ENCODE peak calls at places on chromosomes 16 and 17, in seven cellular contexts. P, X, W, E, S, F and Z are unnamed samples.

GRCh38 chr17:6442775-6443174 is 1.5 kb upstream of the PIMREG start:
- DNase-seq in E (no peak), P (no peak), F (no peak), X (no peak), S (no peak), W (no peak), Z (peak)

GRCh38 chr16:84836234-84836647 is 16.5 kb downstream of the CRISPLD2 start:
- DNase-seq in S (no peak), W (no peak), E (peak), F (peak), P (peak), X (peak), Z (peak)

GRCh38 chr16:30065943-30066881 is 652 bp downstream of the ALDOA start:
- DNase-seq in P (no peak), E (peak), F (no peak), W (peak), S (no peak), X (peak), Z (no peak)

GRCh38 chr16:3673201-3673600 is 18.7 kb downstream of the DNASE1 start:
- DNase-seq in E (no peak), S (no peak), W (no peak), F (no peak), X (no peak), P (no peak), Z (peak)

GRCh38 chr16:57475711-57476339 is 10.5 kb downstream of the DOK4 start:
- DNase-seq in F (no peak), S (peak), P (no peak), W (peak), X (no peak), E (no peak), Z (peak)

GRCh38 chr16:21638573-21638975 is 13.8 kb downstream of the IGSF6 start:
- DNase-seq in X (no peak), W (no peak), P (no peak), F (no peak), S (no peak), E (peak), Z (no peak)

GRCh38 chr17:78862073-78863023 is 21.7 kb upstream of the USP36 start:
- DNase-seq in S (no peak), E (peak), W (peak), P (peak), F (peak), X (peak), Z (peak)

GRCh38 chr17:71667661-71668060 is 453.2 kb upstream of the SOX9 start:
- DNase-seq in X (no peak), W (no peak), F (no peak), P (no peak), E (no peak), S (no peak), Z (no peak)

GRCh38 chr16:31388535-31388934 is 4.6 kb upstream of the ITGAD start:
- DNase-seq in S (no peak), P (no peak), X (no peak), F (no peak), W (no peak), E (no peak), Z (no peak)

GRCh38 chr16:10036951-10037350 is 145.3 kb downstream of the GRIN2A start:
- DNase-seq in S (no peak), X (no peak), F (no peak), P (no peak), W (no peak), E (no peak), Z (no peak)

GRCh38 chr17:4908711-4909496 is 6.0 kb upstream of the CHRNE start:
- DNase-seq in X (peak), W (peak), S (peak), F (peak), E (peak), P (peak), Z (peak)

GRCh38 chr16:85569615-85570212 is 43.4 kb upstream of the GSE1 start:
- DNase-seq in E (peak), W (peak), F (no peak), X (no peak), S (peak), P (no peak), Z (no peak)

GRCh38 chr16:75188832-75189477 is 18.0 kb downstream of the CTRB2 start:
- DNase-seq in E (peak), S (no peak), W (no peak), P (no peak), X (no peak), F (no peak), Z (no peak)

GRCh38 chr16:53091508-53092211 is 36.9 kb downstream of the CHD9 start:
- DNase-seq in E (peak), S (peak), P (peak), W (peak), F (peak), X (peak), Z (peak)

GRCh38 chr16:27515874-27516353 is 33.8 kb downstream of the GTF3C1 start:
- DNase-seq in P (no peak), S (peak), E (peak), F (no peak), W (peak), X (no peak), Z (no peak)

GRCh38 chr17:37092041-37092440 is 143.3 kb downstream of the AATF start:
- DNase-seq in S (no peak), P (no peak), W (no peak), F (no peak), X (no peak), E (peak), Z (no peak)

GRCh38 chr17:50541916-50542688 is 4.9 kb upstream of the SPATA20 start:
- DNase-seq in P (peak), E (peak), W (peak), S (peak), X (peak), F (no peak), Z (peak)

GRCh38 chr16:535446-536405 is 8.2 kb downstream of the CAPN15 start:
- DNase-seq in E (peak), S (no peak), W (peak), X (no peak), F (no peak), P (no peak), Z (no peak)

GRCh38 chr16:84933774-84934571 is 77.4 kb downstream of the ZDHHC7 start:
- DNase-seq in W (no peak), E (no peak), F (no peak), S (no peak), P (peak), X (peak), Z (peak)

GRCh38 chr17:14784997-14785696 is 480.0 kb downstream of the PMP22 start:
- DNase-seq in P (no peak), W (no peak), X (no peak), S (peak), F (no peak), E (peak), Z (no peak)

GRCh38 chr16:88731699-88732098 is 25.4 kb downstream of the CTU2 start:
- DNase-seq in X (no peak), S (no peak), W (no peak), F (no peak), E (no peak), P (no peak), Z (no peak)

GRCh38 chr16:63361032-63361624 is 1324.9 kb upstream of the CDH8 start:
- DNase-seq in S (peak), W (peak), E (peak), P (no peak), F (peak), X (no peak), Z (no peak)

GRCh38 chr16:74623214-74623842 is 16.4 kb upstream of the GLG1 start:
- DNase-seq in W (peak), F (peak), P (no peak), S (peak), X (no peak), E (peak), Z (no peak)

GRCh38 chr16:70427786-70428177 is 11.1 kb downstream of the ST3GAL2 start:
- DNase-seq in W (no peak), S (no peak), X (no peak), E (no peak), P (no peak), F (no peak), Z (no peak)

GRCh38 chr17:12731839-12732238 is 57.5 kb upstream of the ARHGAP44 start:
- DNase-seq in S (no peak), E (no peak), F (no peak), P (peak), W (no peak), X (no peak), Z (no peak)

GRCh38 chr17:45696442-45696841 is 87.7 kb upstream of the CRHR1 start:
- DNase-seq in S (no peak), E (no peak), F (no peak), X (no peak), W (no peak), P (no peak), Z (no peak)

GRCh38 chr17:13597723-13598347 is 3.9 kb downstream of the HS3ST3A1 start:
- DNase-seq in E (peak), X (no peak), P (no peak), F (no peak), S (peak), W (peak), Z (no peak)

GRCh38 chr16:2460916-2461315 is 1.0 kb downstream of the TEDC2 start:
- DNase-seq in F (no peak), P (no peak), W (no peak), E (no peak), S (no peak), X (no peak), Z (peak)

GRCh38 chr17:59505610-59506276 is 59.7 kb upstream of the DHX40 start:
- DNase-seq in E (peak), X (no peak), S (no peak), F (no peak), P (no peak), W (no peak), Z (no peak)

GRCh38 chr17:66717680-66718079 is 117.2 kb upstream of the CACNG5 start:
- DNase-seq in F (no peak), S (peak), W (peak), E (peak), X (no peak), P (no peak), Z (no peak)

GRCh38 chr17:15920758-15921239 is 24.1 kb upstream of the ADORA2B start:
- DNase-seq in F (peak), E (peak), W (peak), S (no peak), P (no peak), X (no peak), Z (peak)

GRCh38 chr16:54587176-54587515 is 300.6 kb upstream of the IRX3 start:
- DNase-seq in F (no peak), X (no peak), E (no peak), P (no peak), S (no peak), W (no peak), Z (no peak)

GRCh38 chr16:50267651-50268050 is 1.3 kb downstream of the ADCY7 start:
- DNase-seq in X (no peak), P (no peak), W (peak), F (no peak), E (no peak), S (no peak), Z (peak)

GRCh38 chr17:68981288-68981687 is 26.1 kb upstream of the ABCA8 start:
- DNase-seq in X (no peak), S (peak), E (no peak), P (no peak), W (no peak), F (peak), Z (no peak)

GRCh38 chr16:55273356-55273755 is 50.6 kb upstream of the IRX6 start:
- DNase-seq in S (no peak), W (no peak), F (no peak), X (no peak), E (no peak), P (no peak), Z (no peak)

GRCh38 chr16:1830213-1830612 is 3.2 kb downstream of the FAHD1 start:
- DNase-seq in S (no peak), F (no peak), P (no peak), E (no peak), W (no peak), X (no peak), Z (no peak)

GRCh38 chr16:35733971-35734702 is 2274.7 kb downstream of the TP53TG3F start:
- DNase-seq in E (no peak), F (no peak), P (no peak), W (no peak), S (no peak), X (no peak), Z (peak)

GRCh38 chr17:9987779-9988585 is 82.9 kb upstream of the RCVRN start:
- DNase-seq in F (no peak), W (peak), P (peak), S (peak), E (no peak), X (peak), Z (no peak)

GRCh38 chr16:23371368-23371767 is 69.3 kb downstream of the SCNN1B start:
- DNase-seq in S (no peak), X (no peak), E (no peak), P (no peak), F (no peak), W (no peak), Z (peak)
- TF ChIP-seq CTCF in S (peak), X (no peak), E (no peak), P (no peak), F (no peak), W (peak), Z (no peak)

DNA sequence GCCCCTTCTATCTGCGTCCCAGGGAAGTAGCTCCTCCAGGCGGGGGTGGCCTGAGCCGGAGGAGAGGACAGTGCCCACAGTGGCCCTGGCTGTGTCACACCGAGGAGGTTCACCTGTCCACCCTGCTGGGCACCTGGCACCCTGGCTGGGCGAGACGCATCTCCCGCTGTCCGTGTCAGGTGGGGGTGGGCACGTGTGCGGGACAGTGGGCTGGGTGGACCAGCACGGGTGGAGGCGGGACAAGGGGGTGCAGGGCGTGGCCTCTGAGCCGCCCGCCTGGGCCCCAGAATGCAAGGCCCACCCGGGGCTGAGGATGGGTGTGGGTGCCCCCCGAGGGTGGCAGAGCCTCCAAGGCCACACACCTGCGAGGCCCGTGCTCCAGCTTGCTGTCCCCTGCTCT is 33.7 kb downstream of the BAHCC1 start:
- DNase-seq in S (no peak), E (no peak), W (peak), P (no peak), X (no peak), F (no peak), Z (no peak)
- TF ChIP-seq CTCF in S (no peak), E (no peak), W (no peak), P (no peak), X (no peak), F (no peak), Z (no peak)

GRCh38 chr16:87570938-87571867 is 31.1 kb upstream of the JPH3 start:
- DNase-seq in E (no peak), S (no peak), X (peak), P (peak), F (no peak), W (peak), Z (peak)
- TF ChIP-seq CTCF in E (no peak), S (no peak), X (no peak), P (peak), F (peak), W (peak), Z (peak)

DNA sequence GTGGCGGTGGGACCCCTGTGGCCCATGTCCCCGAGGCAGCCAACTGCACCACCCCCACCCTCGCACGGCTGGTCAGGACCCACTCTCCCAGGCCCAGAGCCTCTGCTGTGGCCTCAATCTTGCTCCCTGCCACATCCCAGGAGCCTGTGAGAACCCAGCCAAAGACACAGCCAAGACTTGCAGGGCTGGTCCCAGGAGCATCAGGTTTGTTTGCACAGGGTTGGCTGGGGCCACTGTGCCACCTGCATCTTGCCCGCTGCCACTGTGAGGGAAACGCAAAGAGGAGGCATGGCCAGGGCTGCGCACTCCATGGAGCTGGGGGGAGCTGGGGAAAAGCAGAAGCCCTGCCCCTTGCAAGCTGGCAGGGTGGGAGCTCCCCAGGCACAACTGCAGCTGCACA is 92.5 kb downstream of the SSH2 start:
- DNase-seq in S (no peak), P (no peak), X (no peak), W (no peak), F (no peak), E (no peak), Z (no peak)
- TF ChIP-seq CTCF in S (no peak), P (no peak), X (no peak), W (no peak), F (no peak), E (no peak), Z (no peak)

GRCh38 chr16:13337482-13337881 is 436.1 kb downstream of the SHISA9 start:
- DNase-seq in E (no peak), S (peak), F (no peak), X (no peak), W (no peak), P (no peak), Z (no peak)
- TF ChIP-seq CTCF in E (no peak), S (no peak), F (no peak), X (no peak), W (no peak), P (no peak), Z (no peak)

GRCh38 chr17:19457830-19458271 is 46.8 kb downstream of the RNF112 start:
- DNase-seq in S (no peak), F (no peak), E (no peak), X (no peak), W (no peak), P (no peak), Z (no peak)
- TF ChIP-seq CTCF in S (no peak), F (no peak), E (no peak), X (no peak), W (no peak), P (no peak), Z (no peak)

GRCh38 chr17:82871056-82871775 is 31.4 kb upstream of the ZNF750 start:
- DNase-seq in P (no peak), E (peak), W (no peak), X (no peak), S (peak), F (no peak), Z (peak)
- TF ChIP-seq CTCF in P (no peak), E (no peak), W (no peak), X (no peak), S (peak), F (no peak), Z (no peak)

DNA sequence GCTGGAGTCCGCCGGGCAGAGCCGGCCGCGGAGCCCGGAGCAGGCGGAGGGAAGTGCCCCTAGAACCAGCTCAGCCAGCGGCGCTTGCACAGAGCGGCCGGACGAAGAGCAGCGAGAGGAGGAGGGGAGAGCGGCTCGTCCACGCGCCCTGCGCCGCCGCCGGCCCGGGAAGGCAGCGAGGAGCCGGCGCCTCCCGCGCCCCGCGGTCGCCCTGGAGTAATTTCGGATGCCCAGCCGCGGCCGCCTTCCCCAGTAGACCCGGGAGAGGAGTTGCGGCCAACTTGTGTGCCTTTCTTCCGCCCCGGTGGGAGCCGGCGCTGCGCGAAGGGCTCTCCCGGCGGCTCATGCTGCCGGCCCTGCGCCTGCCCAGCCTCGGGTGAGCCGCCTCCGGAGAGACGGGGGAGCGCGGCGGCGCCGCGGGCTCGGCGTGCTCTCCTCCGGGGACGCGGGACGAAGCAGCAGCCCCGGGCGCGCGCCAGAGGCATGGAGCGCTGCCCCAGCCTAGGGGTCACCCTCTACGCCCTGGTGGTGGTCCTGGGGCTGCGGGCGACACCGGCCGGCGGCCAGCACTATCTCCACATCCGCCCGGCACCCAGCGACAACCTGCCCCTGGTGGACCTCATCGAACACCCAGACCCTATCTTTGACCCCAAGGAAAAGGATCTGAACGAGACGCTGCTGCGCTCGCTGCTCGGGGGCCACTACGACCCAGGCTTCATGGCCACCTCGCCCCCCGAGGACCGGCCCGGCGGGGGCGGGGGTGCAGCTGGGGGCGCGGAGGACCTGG is 435 bp downstream of the NOG start:
- DNase-seq in W (no peak), X (peak), E (peak), P (peak), S (peak), F (no peak), Z (peak)
- TF ChIP-seq CTCF in W (no peak), X (no peak), E (no peak), P (peak), S (no peak), F (no peak), Z (no peak)

GRCh38 chr17:20941872-20942271 is 100.9 kb downstream of the USP22 start:
- DNase-seq in W (no peak), E (no peak), S (no peak), P (no peak), X (no peak), F (no peak), Z (no peak)

GRCh38 chr17:20948984-20949777 is 93.6 kb downstream of the USP22 start:
- DNase-seq in F (no peak), E (no peak), S (no peak), P (no peak), W (no peak), X (no peak), Z (no peak)

GRCh38 chr17:20944014-20944905 is 98.6 kb downstream of the USP22 start:
- DNase-seq in E (peak), W (peak), S (peak), P (no peak), F (no peak), X (no peak), Z (no peak)
- TF ChIP-seq CTCF in E (peak), W (peak), S (peak), P (peak), F (no peak), X (no peak), Z (peak)